ENCODE peak calls at places on chromosomes 2 and 18, in ten cellular contexts. T, N, J, M, U, X, D, H, Z and C are unnamed samples.

GRCh38 chr2:239161711-239162140 is 239.1 kb downstream of the HDAC4 start:
- DNase-seq in T (no peak), U (no peak), J (no peak), H (peak), D (no peak), X (no peak), M (no peak), Z (no peak), N (no peak), C (no peak)

GRCh38 chr2:31324000-31324633 is 90.2 kb downstream of the EHD3 start:
- DNase-seq in H (no peak), N (no peak), T (no peak), D (no peak), U (no peak), X (no peak), J (no peak), M (no peak), Z (no peak), C (peak)

GRCh38 chr2:55141572-55142413 is 90.3 kb downstream of the CLHC1 start:
- DNase-seq in D (no peak), N (no peak), H (no peak), J (no peak), Z (peak), X (no peak), M (no peak), T (peak), U (no peak), C (no peak)

GRCh38 chr2:231924889-231925275 is 1.3 kb downstream of the NPPC start:
- DNase-seq in X (no peak), Z (no peak), U (no peak), N (no peak), T (no peak), M (no peak), H (no peak), D (no peak), J (no peak), C (no peak)

GRCh38 chr18:45228989-45229388 is 386.3 kb upstream of the SLC14A2 start:
- DNase-seq in U (no peak), J (no peak), N (no peak), T (no peak), H (no peak), M (no peak), D (no peak), X (no peak), Z (no peak), C (no peak)

GRCh38 chr2:209790066-209790728 is 18.6 kb downstream of the UNC80 start:
- DNase-seq in Z (no peak), J (no peak), M (peak), D (no peak), H (no peak), T (no peak), N (no peak), U (no peak), X (no peak), C (peak)

GRCh38 chr18:56563568-56563967 is 74.8 kb downstream of the TXNL1 start:
- DNase-seq in N (no peak), H (peak), U (peak), J (peak), X (no peak), D (peak), T (no peak), Z (no peak), M (peak), C (no peak)

GRCh38 chr2:105383456-105383855 is 15.4 kb downstream of the FHL2 start:
- DNase-seq in X (no peak), H (no peak), U (no peak), N (no peak), D (no peak), M (no peak), T (no peak), Z (no peak), J (no peak), C (no peak)

GRCh38 chr18:61628085-61628484 is 264.7 kb downstream of the RNF152 start:
- DNase-seq in H (no peak), X (no peak), U (no peak), Z (no peak), N (no peak), M (no peak), D (no peak), J (no peak), T (peak), C (no peak)

GRCh38 chr18:72541871-72542690 is 2.1 kb downstream of the CBLN2 start:
- DNase-seq in X (no peak), N (no peak), J (peak), Z (no peak), T (no peak), M (no peak), D (no peak), H (peak), U (no peak), C (no peak)

GRCh38 chr2:120683701-120684100 is 52.0 kb upstream of the GLI2 start:
- DNase-seq in H (no peak), J (no peak), D (peak), U (no peak), X (no peak), Z (no peak), N (no peak), M (no peak), T (no peak), C (no peak)

GRCh38 chr2:10414000-10414451 is 34.1 kb downstream of the ODC1 start:
- DNase-seq in M (peak), J (no peak), U (peak), T (peak), N (no peak), X (no peak), Z (no peak), D (no peak), H (no peak), C (peak)

GRCh38 chr2:47888581-47889280 is 17.6 kb downstream of the FBXO11 start:
- DNase-seq in H (no peak), U (no peak), D (no peak), N (no peak), Z (peak), M (no peak), T (peak), X (no peak), J (no peak), C (no peak)

GRCh38 chr2:240399419-240400318 is 35.8 kb upstream of the GPC1 start:
- DNase-seq in D (no peak), H (no peak), X (no peak), M (no peak), T (no peak), Z (no peak), U (no peak), J (no peak), N (no peak), C (no peak)

GRCh38 chr2:96825057-96825456 is 9.0 kb downstream of the CNNM3 start:
- DNase-seq in U (no peak), T (no peak), J (no peak), X (no peak), N (no peak), D (peak), Z (no peak), M (no peak), H (no peak), C (no peak)

GRCh38 chr2:65579506-65580235 is 147.3 kb upstream of the SPRED2 start:
- DNase-seq in N (no peak), D (no peak), U (no peak), M (no peak), J (no peak), T (no peak), X (no peak), Z (no peak), H (no peak), C (no peak)

GRCh38 chr2:227428731-227429285 is 41.1 kb upstream of the SCYGR1 start:
- DNase-seq in X (no peak), T (peak), M (no peak), J (no peak), H (no peak), D (no peak), N (no peak), U (no peak), Z (no peak), C (no peak)

GRCh38 chr2:20241973-20242726 is 17.2 kb upstream of the SDC1 start:
- DNase-seq in U (no peak), Z (no peak), M (no peak), X (peak), N (peak), J (no peak), H (peak), T (no peak), D (no peak), C (no peak)

GRCh38 chr18:11224166-11224565 is 74.8 kb upstream of the PIEZO2 start:
- DNase-seq in J (no peak), U (no peak), X (no peak), Z (no peak), T (no peak), D (no peak), N (no peak), H (no peak), M (no peak), C (no peak)

GRCh38 chr2:24404582-24404981 is 44.2 kb upstream of the ITSN2 start:
- DNase-seq in T (peak), U (no peak), X (no peak), M (no peak), Z (no peak), J (no peak), H (no peak), N (no peak), D (no peak), C (no peak)

GRCh38 chr2:42450136-42450535 is 43.6 kb downstream of the KCNG3 start:
- DNase-seq in T (peak), N (no peak), Z (no peak), H (no peak), M (no peak), D (no peak), X (no peak), U (no peak), J (no peak), C (no peak)

GRCh38 chr2:101145406-101145805 is 5.8 kb downstream of the TBC1D8 start:
- DNase-seq in T (peak), D (no peak), U (no peak), X (no peak), H (no peak), N (no peak), M (no peak), Z (no peak), J (no peak), C (no peak)

GRCh38 chr2:209391776-209392401 is 32.0 kb upstream of the MAP2 start:
- DNase-seq in U (no peak), H (no peak), X (no peak), T (peak), D (no peak), N (no peak), M (no peak), J (no peak), Z (no peak), C (no peak)

GRCh38 chr2:48110497-48110896 is 204.2 kb upstream of the FBXO11 start:
- DNase-seq in J (no peak), H (no peak), T (no peak), N (no peak), U (no peak), X (no peak), M (no peak), Z (no peak), D (no peak), C (no peak)

GRCh38 chr2:160719116-160719515 is 225.5 kb upstream of the RBMS1 start:
- DNase-seq in M (no peak), N (no peak), H (no peak), U (no peak), X (no peak), Z (no peak), J (no peak), T (peak), D (no peak), C (no peak)

GRCh38 chr2:20614201-20615045 is 36.5 kb downstream of the HS1BP3 start:
- DNase-seq in U (peak), D (peak), X (peak), Z (no peak), H (peak), T (peak), N (no peak), M (peak), J (peak), C (no peak)

GRCh38 chr18:76406791-76407190 is 88.3 kb downstream of the ZNF516 start:
- DNase-seq in T (no peak), J (no peak), X (no peak), M (no peak), D (no peak), H (no peak), Z (no peak), U (no peak), N (no peak), C (no peak)

GRCh38 chr2:229431331-229431954 is 160.4 kb upstream of the PID1 start:
- DNase-seq in H (no peak), Z (no peak), U (peak), D (no peak), J (no peak), T (peak), M (peak), N (no peak), X (no peak), C (peak)

GRCh38 chr2:185318271-185318724 is 420.3 kb upstream of the FSIP2 start:
- DNase-seq in T (no peak), J (no peak), X (no peak), M (no peak), U (no peak), D (no peak), N (no peak), H (no peak), Z (no peak), C (no peak)

GRCh38 chr2:173101687-173102086 is 26.0 kb downstream of the MAP3K20 start:
- DNase-seq in X (no peak), Z (no peak), U (no peak), D (no peak), T (peak), M (no peak), J (no peak), H (no peak), N (no peak), C (no peak)

GRCh38 chr2:190968522-190968921 is 45.4 kb downstream of the STAT1 start:
- DNase-seq in N (no peak), T (no peak), M (no peak), D (no peak), H (no peak), J (no peak), U (no peak), Z (no peak), X (no peak), C (no peak)

GRCh38 chr2:5985551-5986229 is 293.5 kb downstream of the SOX11 start:
- DNase-seq in M (no peak), D (no peak), U (no peak), X (no peak), T (no peak), H (no peak), Z (no peak), N (no peak), J (no peak), C (no peak)

GRCh38 chr2:191724015-191724414 is 46.1 kb downstream of the NABP1 start:
- DNase-seq in Z (no peak), T (no peak), D (no peak), U (no peak), X (no peak), M (no peak), H (no peak), N (no peak), J (no peak), C (no peak)

GRCh38 chr2:46332686-46333281 is 35.6 kb downstream of the EPAS1 start:
- DNase-seq in N (no peak), M (no peak), T (peak), J (no peak), Z (no peak), H (no peak), X (no peak), D (peak), U (no peak), C (no peak)

GRCh38 chr2:57475391-57475790 is 571.2 kb upstream of the VRK2 start:
- DNase-seq in T (no peak), H (no peak), Z (no peak), J (no peak), D (no peak), U (no peak), M (no peak), N (no peak), X (no peak), C (no peak)

GRCh38 chr18:73509460-73509859 is 638.2 kb downstream of the FBXO15 start:
- DNase-seq in X (no peak), J (no peak), Z (no peak), U (no peak), D (no peak), N (no peak), M (no peak), H (no peak), T (no peak), C (no peak)

GRCh38 chr2:153477096-153477555 is 1.4 kb downstream of the RPRM start:
- DNase-seq in H (peak), Z (no peak), U (peak), N (no peak), J (peak), T (no peak), X (no peak), M (no peak), D (peak), C (no peak)

GRCh38 chr18:11994346-11994707 is 13.0 kb downstream of the IMPA2 start:
- DNase-seq in Z (no peak), D (peak), J (no peak), T (peak), X (no peak), U (no peak), H (peak), N (no peak), M (peak), C (peak)